ENCODE peak calls at places on chromosomes 2 and 18, in seven cellular contexts. O is breast epithelium; H is A172; M is astrocyte of the spinal cord; X is stomach; B is stimulated activated CD8-positive, alpha-beta memory T cell treated with anti-CD3 and anti-CD28 coated beads, Interleukin-4, amount 100 ng/mL, for 48 hours; J is stimulated activated CD4-positive, alpha-beta T cell treated with anti-CD3 and anti-CD28 coated beads, Interleukin-12 subunit alpha, Interleukin-12 subunit beta, amount 100 ng/mL, for 4 hours. W is an unnamed sample.

GRCh38 chr2:124953921-124954320 is 928.8 kb downstream of the CNTNAP5 start:
- DNase-seq in B (no peak), M (no peak), H (no peak), O (no peak), J (no peak), X (no peak), W (no peak)

GRCh38 chr2:230473378-230473777 is 57.4 kb downstream of the SP100 start:
- DNase-seq in M (no peak), O (no peak), X (no peak), H (no peak), J (no peak), B (peak; percentile 50), W (no peak)

GRCh38 chr2:71831208-71831577 is 316.5 kb downstream of the CYP26B1 start:
- DNase-seq in B (no peak), J (no peak), M (peak; percentile 69), H (peak; percentile 87), X (peak; percentile 21), O (no peak), W (peak; percentile 89)

GRCh38 chr2:85660725-85661124 is 7.3 kb downstream of the SFTPB start:
- DNase-seq in X (no peak), O (no peak), H (no peak), B (no peak), M (no peak), J (no peak), W (no peak)

GRCh38 chr2:75896779-75897366 is 186.2 kb upstream of the GCFC2 start:
- DNase-seq in J (no peak), B (no peak), X (peak; percentile 36), H (peak; percentile 36), M (no peak), O (no peak), W (no peak)

GRCh38 chr18:23114171-23114881 is 21.0 kb upstream of the CABLES1 start:
- DNase-seq in B (no peak), X (no peak), O (peak; percentile 42), H (no peak), J (no peak), M (peak; percentile 48), W (no peak)

GRCh38 chr18:67035026-67035425 is 431.1 kb upstream of the CDH19 start:
- DNase-seq in M (no peak), O (no peak), B (no peak), X (no peak), J (no peak), H (no peak), W (no peak)

GRCh38 chr2:5453648-5454390 is 238.4 kb upstream of the SOX11 start:
- DNase-seq in O (no peak), B (no peak), J (no peak), X (no peak), M (peak; percentile 82), H (peak; percentile 22), W (no peak)

GRCh38 chr2:235605999-235606715 is 112.3 kb downstream of the AGAP1 start:
- DNase-seq in M (peak; percentile 89), X (no peak), J (no peak), B (no peak), O (no peak), H (peak; percentile 61), W (peak; percentile 61)

GRCh38 chr2:169012812-169013627 is 18.1 kb downstream of the ABCB11 start:
- DNase-seq in X (no peak), J (no peak), M (no peak), B (no peak), O (no peak), H (no peak), W (no peak)

GRCh38 chr2:218086493-218086892 is 17.4 kb downstream of the RUFY4 start:
- DNase-seq in M (no peak), O (no peak), B (no peak), J (no peak), X (no peak), H (no peak), W (no peak)

GRCh38 chr2:48448274-48449061 is 81.5 kb upstream of the STON1 start:
- DNase-seq in X (no peak), M (peak; percentile 78), O (no peak), J (no peak), B (no peak), H (peak; percentile 19), W (peak; percentile 32)

W was measured in AG08396.